ENCODE peak calls at places on chromosomes 16 and 17, in six cellular contexts. C is fibroblast of lung, Z is K562, F is MM.1S, B is DND-41, S is mammary epithelial cell. O is an unnamed sample.
A peak's percentile ranks its signal among the peaks of the same experiment; 100 is the strongest.

GRCh38 chr16:57277586-57277985 is 6.9 kb downstream of the PLLP start:
- DNase-seq in S (peak; percentile 96), F (peak; percentile 55), C (peak; percentile 22), B (peak; percentile 90), Z (peak; percentile 9), O (peak; percentile 91)

GRCh38 chr17:43368740-43369506 is 29.9 kb upstream of the ARL4D start:
- DNase-seq in Z (no peak), B (peak; percentile 86), F (peak; percentile 33), S (peak; percentile 75), C (peak; percentile 86), O (no peak)

GRCh38 chr17:33463887-33464286 is 170.8 kb upstream of the ASIC2 start:
- DNase-seq in C (no peak), B (no peak), S (peak; percentile 30), F (no peak), Z (no peak), O (no peak)

GRCh38 chr17:6752068-6752909 is 3.6 kb upstream of the XAF1 start:
- DNase-seq in C (peak; percentile 98), F (no peak), S (peak; percentile 96), B (peak; percentile 24), Z (no peak), O (peak; percentile 21)

GRCh38 chr17:44253021-44253420 is 14.9 kb downstream of the SLC4A1 start:
- DNase-seq in B (no peak), C (no peak), Z (no peak), F (no peak), S (no peak), O (no peak)

GRCh38 chr17:79833744-79834574 is 5.3 kb downstream of the CBX4 start:
- DNase-seq in S (no peak), B (peak; percentile 27), F (no peak), C (no peak), Z (peak; percentile 50), O (no peak)

GRCh38 chr16:11560701-11561439 is 25.8 kb downstream of the LITAF start:
- DNase-seq in S (peak; percentile 92), B (no peak), Z (no peak), C (peak; percentile 54), F (no peak), O (no peak)

GRCh38 chr17:35729405-35729833 is 2.0 kb upstream of the RASL10B start:
- DNase-seq in S (no peak), C (no peak), F (no peak), B (no peak), Z (no peak), O (no peak)

GRCh38 chr16:70437582-70438324 is 1.1 kb downstream of the ST3GAL2 start:
- DNase-seq in C (peak; percentile 52), F (no peak), S (peak; percentile 34), B (peak; percentile 34), Z (peak; percentile 13), O (no peak)

GRCh38 chr16:68948230-68948910 is 105.0 kb downstream of the TANGO6 start:
- DNase-seq in Z (no peak), B (no peak), F (no peak), C (peak; percentile 37), S (no peak), O (no peak)

GRCh38 chr17:78141437-78142112 is 4.6 kb upstream of the C17orf99 start:
- DNase-seq in C (no peak), F (no peak), Z (no peak), B (no peak), S (peak; percentile 20), O (no peak)

DNA sequence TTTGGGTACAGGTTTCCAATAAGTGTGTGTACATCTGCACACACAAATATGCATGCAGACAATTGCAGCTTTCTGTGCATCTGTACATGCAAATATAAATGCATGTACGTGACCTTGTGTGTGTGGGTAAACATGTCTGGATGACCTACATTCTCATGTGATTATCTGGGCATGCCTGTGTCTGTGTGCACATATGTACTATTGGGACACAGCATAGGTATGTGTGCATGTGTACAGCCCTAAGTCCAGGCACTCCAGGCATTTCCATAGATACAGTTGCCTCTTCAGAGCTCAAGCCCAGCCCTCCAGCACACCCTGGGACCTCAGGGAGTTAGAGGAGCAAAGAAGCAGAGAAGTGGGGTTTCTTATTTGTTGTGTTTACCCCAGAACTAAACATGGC is 7.1 kb upstream of the GP2 start:
- DNase-seq in C (no peak), F (no peak), S (no peak), B (no peak), Z (no peak), O (no peak)
- TF ChIP-seq CTCF in C (no peak), F (no peak), S (no peak), B (no peak), Z (no peak), O (no peak)

GRCh38 chr17:1907818-1908698 is 78.3 kb downstream of the RPA1 start:
- DNase-seq in C (peak; percentile 34), B (no peak), F (no peak), S (no peak), Z (no peak), O (no peak)
- TF ChIP-seq EZH2 in C (peak; percentile 24), B (no peak), F (no peak), S (no peak), Z (no peak), O (no peak)

GRCh38 chr17:14308965-14309879 is 8.3 kb downstream of the HS3ST3B1 start:
- DNase-seq in B (no peak), Z (peak; percentile 96), S (peak; percentile 98), C (peak; percentile 92), F (no peak), O (peak; percentile 55)
- H3K4me2 ChIP-seq in B (no peak overlapping the region), Z (peak overlapping the region; percentile 81), S (peak overlapping the region; percentile 91), C (peak overlapping the region; percentile 81), F (no peak overlapping the region), O (peak overlapping the region; percentile 94)

GRCh38 chr17:8220783-8221662 is 10.6 kb upstream of the AURKB start:
- DNase-seq in B (peak; percentile 89), C (peak; percentile 95), F (peak; percentile 76), Z (peak; percentile 50), S (peak; percentile 88), O (peak; percentile 83)
- TF ChIP-seq CTCF in B (no peak), C (no peak), F (no peak), Z (peak; percentile 2), S (no peak), O (no peak)

GRCh38 chr17:45783593-45784292 is 377 bp upstream of the CRHR1 start:
- DNase-seq in S (no peak), B (no peak), Z (peak; percentile 70), C (no peak), F (no peak), O (no peak)
- TF ChIP-seq EZH2 in S (peak; percentile 98), B (no peak), Z (no peak), C (peak; percentile 88), F (no peak), O (peak; percentile 99)

GRCh38 chr17:64097196-64097936 is 32.6 kb downstream of the ERN1 start:
- DNase-seq in C (peak; percentile 83), B (no peak), Z (no peak), F (no peak), S (peak; percentile 54), O (no peak)
- H3K4me2 ChIP-seq in C (peak overlapping the region; percentile 46), B (no peak overlapping the region), Z (no peak overlapping the region), F (peak overlapping the region; percentile 8), S (peak overlapping the region; percentile 48), O (no peak overlapping the region)

GRCh38 chr17:29616300-29617048 is 6.2 kb downstream of the CORO6 start:
- DNase-seq in F (no peak), S (no peak), Z (no peak), C (no peak), B (no peak), O (no peak)

GRCh38 chr17:29614345-29615047 is 8.2 kb downstream of the CORO6 start:
- DNase-seq in S (no peak), B (no peak), C (no peak), Z (no peak), F (no peak), O (no peak)

GRCh38 chr17:29613856-29614255 is 8.9 kb downstream of the CORO6 start:
- DNase-seq in Z (no peak), B (no peak), S (no peak), C (no peak), F (no peak), O (no peak)

GRCh38 chr17:29615492-29616299 is 7.0 kb downstream of the CORO6 start:
- DNase-seq in Z (peak; percentile 98), F (peak; percentile 91), B (peak; percentile 80), S (peak; percentile 61), C (peak; percentile 82), O (no peak)

DNA sequence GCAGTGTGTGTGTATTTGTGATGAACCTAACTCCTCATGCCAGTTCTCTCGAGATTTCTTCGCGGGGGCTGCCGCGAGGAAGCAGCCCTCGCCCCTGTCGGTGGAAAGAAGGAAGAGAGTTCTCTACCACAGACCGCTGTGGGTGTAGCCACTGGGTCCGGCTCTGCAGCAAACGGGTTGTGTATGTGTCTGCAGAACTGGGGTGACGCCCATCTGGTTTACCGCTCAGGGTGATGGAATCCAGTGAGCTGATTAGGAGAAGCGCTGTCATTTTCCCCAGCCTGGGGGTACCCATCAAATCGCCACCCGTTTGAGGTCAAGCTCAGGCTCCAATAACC is 7.7 kb downstream of the CORO6 start:
- DNase-seq in C (peak; percentile 36), B (peak; percentile 44), Z (peak; percentile 47), F (no peak), S (no peak), O (no peak)
- TF ChIP-seq CTCF in C (no peak), B (no peak), Z (no peak), F (no peak), S (peak; percentile 4), O (no peak)

GRCh38 chr17:48725294-48726064 is 2.5 kb downstream of the PRAC2 start:
- DNase-seq in B (no peak), C (no peak), F (no peak), Z (no peak), S (no peak), O (no peak)
- TF ChIP-seq EZH2 in B (no peak), C (peak; percentile 92), F (peak; percentile 37), Z (no peak), S (peak; percentile 46), O (peak; percentile 96)

GRCh38 chr16:3907586-3907985 is 27.1 kb upstream of the CREBBP start:
- DNase-seq in F (no peak), B (no peak), Z (no peak), C (no peak), S (no peak), O (no peak)

GRCh38 chr16:3912373-3912772 is 31.9 kb upstream of the CREBBP start:
- DNase-seq in S (no peak), B (no peak), F (no peak), C (no peak), Z (no peak), O (no peak)

GRCh38 chr16:3906363-3906762 is 25.9 kb upstream of the CREBBP start:
- DNase-seq in F (no peak), B (no peak), S (no peak), C (no peak), Z (no peak), O (no peak)

GRCh38 chr16:3909791-3910583 is 29.5 kb upstream of the CREBBP start:
- DNase-seq in S (no peak), C (no peak), B (no peak), Z (no peak), F (no peak), O (no peak)

DNA sequence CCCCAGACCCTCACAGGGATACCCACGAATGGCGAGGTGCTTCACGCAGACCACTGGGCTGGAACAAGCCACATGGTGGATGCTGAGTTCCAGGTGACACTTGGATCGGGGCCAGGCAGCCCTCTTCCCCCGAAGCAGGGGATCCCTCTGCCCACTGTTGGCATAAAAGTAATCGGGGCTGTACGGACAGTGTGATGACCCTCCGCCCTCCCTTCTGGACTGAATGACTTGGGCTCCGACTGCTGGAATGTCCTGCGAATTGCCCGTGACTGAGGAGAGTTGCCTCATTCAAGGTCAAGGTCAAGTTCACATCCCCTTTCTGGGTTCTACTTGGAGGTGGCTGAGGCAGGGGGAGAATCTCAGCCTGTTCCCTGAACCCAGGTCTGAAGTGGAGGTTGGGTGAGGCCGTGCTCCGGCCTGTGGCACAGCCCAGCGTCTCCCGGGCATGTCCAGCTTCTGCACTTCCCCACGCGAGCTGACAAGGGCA is 28.5 kb upstream of the CREBBP start:
- DNase-seq in Z (no peak), F (no peak), C (no peak), S (no peak), B (no peak), O (no peak)
- H3K4me2 ChIP-seq in Z (no peak overlapping the region), F (no peak overlapping the region), C (no peak overlapping the region), S (no peak overlapping the region), B (no peak overlapping the region), O (no peak overlapping the region)

O was measured in keratinocyte.